ENCODE peak calls at places on chromosomes 12 and 14, in ten cellular contexts. V is neural progenitor cell; W is astrocyte of the spinal cord; O is GM12865; I is T47D; C is Calu3; R is stomach; Q is activated CD4-positive, alpha-beta T cell treated with anti-CD3 and anti-CD28 coated beads, Interleukin-2, amount 10 ng/mL, durations not matched to agents 7 days and 5 days; X is CD8-positive, alpha-beta memory T cell; Z is RWPE1. H is an unnamed sample.

GRCh38 chr12:131831021-131831571 is 2.9 kb downstream of the MMP17 start:
- DNase-seq in V (no peak), W (peak), O (no peak), I (peak), C (no peak), R (no peak), Q (peak), X (peak), Z (no peak), H (peak)

GRCh38 chr12:132638541-132639408 is 20.2 kb downstream of the P2RX2 start:
- DNase-seq in V (peak), W (peak), O (no peak), I (peak), C (peak), R (no peak), Q (peak), X (no peak), Z (peak), H (peak)

GRCh38 chr14:100785626-100786025 is 40.3 kb upstream of the MEG3 start:
- DNase-seq in V (no peak), W (no peak), O (no peak), I (no peak), C (no peak), R (no peak), Q (no peak), X (no peak), Z (no peak), H (no peak)

GRCh38 chr12:15364221-15365170 is 42.2 kb downstream of the PTPRO start:
- DNase-seq in V (no peak), W (peak), O (no peak), I (peak), C (peak), R (no peak), Q (no peak), X (no peak), Z (peak), H (peak)

GRCh38 chr12:124506145-124506831 is 61.1 kb downstream of the NCOR2 start:
- DNase-seq in V (peak), W (peak), O (no peak), I (no peak), C (peak), R (peak), Q (no peak), X (no peak), Z (no peak), H (no peak)

GRCh38 chr14:78455896-78456435 is 285.8 kb downstream of the NRXN3 start:
- DNase-seq in V (no peak), W (no peak), O (peak), I (no peak), C (no peak), R (no peak), Q (no peak), X (no peak), Z (no peak), H (no peak)

GRCh38 chr12:17571047-17571446 is 518.9 kb downstream of the RERGL start:
- DNase-seq in V (no peak), W (no peak), O (no peak), I (no peak), C (no peak), R (no peak), Q (no peak), X (no peak), Z (no peak), H (no peak)

GRCh38 chr12:53997324-53998173 is 2.4 kb upstream of the HOXC9 start:
- DNase-seq in V (no peak), W (no peak), O (no peak), I (no peak), C (no peak), R (no peak), Q (no peak), X (no peak), Z (no peak), H (no peak)

GRCh38 chr12:76143343-76144252 is 59.1 kb upstream of the NAP1L1 start:
- DNase-seq in V (no peak), W (no peak), O (peak), I (no peak), C (no peak), R (no peak), Q (peak), X (no peak), Z (no peak), H (no peak)

GRCh38 chr14:25381498-25381897 is 331.6 kb upstream of the STXBP6 start:
- DNase-seq in V (peak), W (no peak), O (no peak), I (peak), C (no peak), R (no peak), Q (no peak), X (no peak), Z (no peak), H (no peak)

GRCh38 chr14:77045570-77045890 is 17.0 kb upstream of the IRF2BPL start:
- DNase-seq in V (no peak), W (no peak), O (no peak), I (no peak), C (peak), R (peak), Q (no peak), X (no peak), Z (peak), H (no peak)

GRCh38 chr14:53924754-53925153 is 31.9 kb downstream of the BMP4 start:
- DNase-seq in V (no peak), W (peak), O (no peak), I (peak), C (no peak), R (no peak), Q (no peak), X (no peak), Z (peak), H (peak)

GRCh38 chr12:105278043-105278697 is 42.2 kb upstream of the APPL2 start:
- DNase-seq in V (no peak), W (no peak), O (peak), I (peak), C (peak), R (peak), Q (no peak), X (no peak), Z (no peak), H (no peak)

GRCh38 chr12:106645465-106646330 is 62.9 kb downstream of the RFX4 start:
- DNase-seq in V (no peak), W (no peak), O (no peak), I (no peak), C (no peak), R (no peak), Q (no peak), X (no peak), Z (no peak), H (no peak)

GRCh38 chr12:107515446-107515958 is 170.1 kb upstream of the PWP1 start:
- DNase-seq in V (no peak), W (peak), O (peak), I (no peak), C (peak), R (no peak), Q (peak), X (no peak), Z (peak), H (peak)

GRCh38 chr12:26135010-26135420 is 10.2 kb upstream of the BHLHE41 start:
- DNase-seq in V (no peak), W (peak), O (no peak), I (no peak), C (peak), R (peak), Q (no peak), X (no peak), Z (no peak), H (no peak)

GRCh38 chr12:45670339-45671065 is 59.0 kb upstream of the ARID2 start:
- DNase-seq in V (no peak), W (no peak), O (peak), I (no peak), C (no peak), R (no peak), Q (peak), X (peak), Z (no peak), H (peak)

GRCh38 chr14:56903304-56904021 is 93.2 kb upstream of the OTX2 start:
- DNase-seq in V (peak), W (no peak), O (no peak), I (no peak), C (no peak), R (no peak), Q (no peak), X (no peak), Z (no peak), H (no peak)

GRCh38 chr12:47316609-47317049 is 236.9 kb upstream of the AMIGO2 start:
- DNase-seq in V (no peak), W (no peak), O (no peak), I (peak), C (no peak), R (no peak), Q (no peak), X (no peak), Z (no peak), H (no peak)